ENCODE peak calls at places on chromosomes 2 and 18, in seven cellular contexts. F is stimulated activated CD8-positive, alpha-beta memory T cell treated with anti-CD3 and anti-CD28 coated beads, Interleukin-15, amount 100 ng/mL, for 1 hour; J is upper lobe of right lung; B is psoas muscle; I is posterior cingulate gyrus; U is fibroblast of mammary gland; H is fibroblast of the conjunctiva. W is an unnamed sample.

GRCh38 chr2:172430027-172430426 is 2.6 kb downstream of the ITGA6 start:
- DNase-seq in I (no peak), B (no peak), U (no peak), F (no peak), H (no peak), J (no peak), W (no peak)

GRCh38 chr2:103986001-103986400 is 867.9 kb upstream of the POU3F3 start:
- DNase-seq in U (no peak), H (no peak), B (no peak), J (no peak), I (no peak), F (no peak), W (no peak)

GRCh38 chr18:32446780-32447179 is 23.9 kb downstream of the GAREM1 start:
- DNase-seq in J (no peak), I (no peak), B (no peak), F (no peak), U (no peak), H (no peak), W (no peak)

GRCh38 chr18:36724591-36725001 is 104.2 kb downstream of the TPGS2 start:
- DNase-seq in I (peak; percentile 41), F (no peak), B (no peak), H (peak; percentile 18), U (peak; percentile 19), J (no peak), W (peak; percentile 74)

GRCh38 chr2:168136392-168136977 is 110.9 kb downstream of the STK39 start:
- DNase-seq in H (no peak), B (no peak), U (peak; percentile 66), J (no peak), F (no peak), I (no peak), W (no peak)

GRCh38 chr2:159960413-159960812 is 102.0 kb downstream of the PLA2R1 start:
- DNase-seq in I (no peak), J (no peak), F (no peak), H (peak; percentile 43), B (no peak), U (peak; percentile 84), W (no peak)

GRCh38 chr2:216679658-216680024 is 15.7 kb downstream of the IGFBP5 start:
- DNase-seq in H (no peak), I (no peak), J (no peak), B (peak; percentile 93), U (no peak), F (no peak), W (peak; percentile 89)

GRCh38 chr2:215850380-215850779 is 163.0 kb downstream of the MREG start:
- DNase-seq in H (no peak), J (no peak), U (no peak), F (no peak), B (no peak), I (no peak), W (no peak)

GRCh38 chr2:241391892-241392665 is 36.0 kb downstream of the FARP2 start:
- DNase-seq in B (no peak), F (no peak), H (peak; percentile 29), I (no peak), J (no peak), U (peak; percentile 41), W (no peak)

GRCh38 chr2:47034973-47035609 is 119.5 kb upstream of the MCFD2 start:
- DNase-seq in I (no peak), F (no peak), U (no peak), J (peak; percentile 75), B (no peak), H (no peak), W (peak; percentile 91)

GRCh38 chr2:229342376-229342775 is 71.3 kb upstream of the PID1 start:
- DNase-seq in H (no peak), U (peak; percentile 51), I (peak; percentile 45), F (no peak), B (peak; percentile 62), J (peak; percentile 76), W (no peak)

GRCh38 chr2:31337860-31338259 is 76.7 kb downstream of the XDH start:
- DNase-seq in F (no peak), U (peak; percentile 92), B (no peak), J (no peak), H (peak; percentile 44), I (no peak), W (no peak)

GRCh38 chr2:121186261-121186660 is 98.7 kb downstream of the TFCP2L1 start:
- DNase-seq in J (no peak), B (no peak), F (no peak), I (no peak), H (no peak), U (no peak), W (no peak)

GRCh38 chr2:64227603-64228125 is 83.4 kb upstream of the PELI1 start:
- DNase-seq in U (peak; percentile 6), I (no peak), J (no peak), H (no peak), F (no peak), B (no peak), W (no peak)

GRCh38 chr18:63963610-63964256 is 6.1 kb upstream of the SERPINB8 start:
- DNase-seq in U (peak; percentile 73), B (no peak), I (no peak), J (no peak), H (peak; percentile 55), F (no peak), W (no peak)

GRCh38 chr2:64463784-64464183 is 9.8 kb downstream of the LGALSL start:
- DNase-seq in F (no peak), I (no peak), J (no peak), B (no peak), U (peak; percentile 93), H (peak; percentile 53), W (no peak)

GRCh38 chr2:54348672-54349071 is 92.6 kb upstream of the TSPYL6 start:
- DNase-seq in J (no peak), H (no peak), B (no peak), F (no peak), I (no peak), U (no peak), W (no peak)

GRCh38 chr18:49519041-49519971 is 32.3 kb upstream of the C18orf32 start:
- DNase-seq in F (no peak), I (no peak), B (no peak), U (no peak), H (peak; percentile 35), J (no peak), W (no peak)

GRCh38 chr2:240462704-240463273 is 27.3 kb downstream of the GPC1 start:
- DNase-seq in U (no peak), F (no peak), H (no peak), J (peak; percentile 52), I (no peak), B (peak; percentile 37), W (peak; percentile 71)

GRCh38 chr2:172484253-172484652 is 56.9 kb downstream of the ITGA6 start:
- DNase-seq in U (peak; percentile 30), J (no peak), B (no peak), I (no peak), F (no peak), H (peak; percentile 6), W (no peak)

GRCh38 chr2:86807462-86808275 is 17.0 kb upstream of the CD8A start:
- DNase-seq in H (no peak), F (no peak), B (peak; percentile 67), I (peak; percentile 81), J (peak; percentile 74), U (peak; percentile 9), W (no peak)

GRCh38 chr2:58289029-58289428 is 47.9 kb upstream of the FANCL start:
- DNase-seq in H (no peak), B (no peak), U (peak; percentile 46), J (no peak), F (no peak), I (no peak), W (no peak)

GRCh38 chr2:20050712-20051517 is 513 bp downstream of the LAPTM4A start:
- DNase-seq in I (peak; percentile 46), F (no peak), H (peak; percentile 56), J (no peak), U (peak; percentile 65), B (peak; percentile 67), W (peak; percentile 82)

GRCh38 chr2:71948781-71949536 is 198.7 kb downstream of the CYP26B1 start:
- DNase-seq in J (peak; percentile 45), B (no peak), H (no peak), F (no peak), I (no peak), U (peak; percentile 84), W (peak; percentile 62)

GRCh38 chr2:24893934-24894333 is 26.1 kb downstream of the ADCY3 start:
- DNase-seq in U (peak; percentile 38), H (no peak), F (no peak), J (no peak), B (no peak), I (no peak), W (no peak)

GRCh38 chr2:26283606-26284005 is 38.9 kb downstream of the HADHB start:
- DNase-seq in H (no peak), B (no peak), I (no peak), F (no peak), U (no peak), J (no peak), W (no peak)

GRCh38 chr2:37615808-37616673 is 55.4 kb downstream of the CDC42EP3 start:
- DNase-seq in B (peak; percentile 67), J (peak; percentile 70), U (no peak), F (peak; percentile 21), I (no peak), H (no peak), W (peak; percentile 78)

GRCh38 chr2:8555543-8555942 is 126.3 kb upstream of the ID2 start:
- DNase-seq in U (no peak), I (no peak), F (no peak), H (no peak), J (no peak), B (no peak), W (no peak)

GRCh38 chr2:128765822-128766221 is 447.2 kb upstream of the HS6ST1 start:
- DNase-seq in J (peak; percentile 33), I (no peak), F (no peak), U (no peak), B (no peak), H (no peak), W (peak; percentile 44)

GRCh38 chr18:74230922-74231714 is 60.6 kb downstream of the CYB5A start:
- DNase-seq in F (no peak), U (no peak), B (no peak), J (no peak), I (no peak), H (no peak), W (no peak)

GRCh38 chr18:7642491-7642890 is 75.4 kb downstream of the PTPRM start:
- DNase-seq in U (no peak), H (no peak), I (no peak), B (no peak), F (no peak), J (no peak), W (no peak)

GRCh38 chr18:10391506-10391905 is 62.9 kb upstream of the APCDD1 start:
- DNase-seq in H (no peak), B (no peak), F (no peak), U (no peak), J (no peak), I (no peak), W (no peak)

GRCh38 chr2:101124684-101125366 is 26.4 kb downstream of the TBC1D8 start:
- DNase-seq in J (peak; percentile 70), H (peak; percentile 83), B (peak; percentile 93), I (no peak), U (peak; percentile 96), F (no peak), W (peak; percentile 81)

GRCh38 chr2:191847764-191848163 is 876 bp upstream of the CAVIN2 start:
- DNase-seq in J (no peak), U (no peak), I (no peak), B (no peak), F (no peak), H (no peak), W (no peak)

GRCh38 chr2:8684421-8684884 is 2.6 kb downstream of the ID2 start:
- DNase-seq in B (no peak), J (no peak), H (no peak), U (no peak), F (no peak), I (no peak), W (no peak)

GRCh38 chr18:59345556-59345955 is 13.5 kb downstream of the LMAN1 start:
- DNase-seq in H (no peak), J (no peak), B (no peak), I (no peak), U (peak; percentile 36), F (no peak), W (no peak)

W was measured in cardiac septum.